ENCODE peak calls at places on chromosomes 5 and 9, in seven cellular contexts. H is DMS53; L is left colon; R is stimulated activated CD8-positive, alpha-beta memory T cell treated with anti-CD3 and anti-CD28 coated beads, Interleukin-4, amount 100 ng/mL, for 24 hours; A is activated T-cell treated with anti-CD3 and anti-CD28 coated beads, Interleukin-2, amount 50 U/mL, for 4 hours; F is RPMI8226; I is mesothelial cell of epicardium. U is an unnamed sample.

GRCh38 chr5:5788793-5789192 is 366.3 kb downstream of the ICE1 start:
- DNase-seq in H (no peak), L (no peak), R (no peak), I (no peak), F (no peak), A (no peak), U (no peak)

GRCh38 chr9:120935383-120935857 is 8.8 kb upstream of the TRAF1 start:
- DNase-seq in L (peak; percentile 94), H (peak; percentile 87), I (peak; percentile 96), A (no peak), R (no peak), F (peak; percentile 99), U (peak; percentile 93)

GRCh38 chr9:108130896-108131295 is 641.3 kb upstream of the KLF4 start:
- DNase-seq in R (no peak), I (no peak), A (no peak), F (no peak), L (no peak), H (peak; percentile 82), U (no peak)

GRCh38 chr9:73081979-73082657 is 69.5 kb upstream of the ANXA1 start:
- DNase-seq in H (peak; percentile 65), R (no peak), L (no peak), I (no peak), A (no peak), F (peak; percentile 27), U (peak; percentile 78)

GRCh38 chr5:40801771-40802562 is 3.8 kb upstream of the PRKAA1 start:
- DNase-seq in F (no peak), A (no peak), I (no peak), H (no peak), L (no peak), R (no peak), U (no peak)

GRCh38 chr5:108093186-108093585 is 288.7 kb downstream of the FBXL17 start:
- DNase-seq in R (no peak), A (no peak), L (no peak), F (no peak), I (no peak), H (peak; percentile 35), U (peak; percentile 10)

GRCh38 chr9:76433851-76434250 is 25.1 kb upstream of the GCNT1 start:
- DNase-seq in I (no peak), A (no peak), H (no peak), F (no peak), R (no peak), L (no peak), U (no peak)

GRCh38 chr9:69131682-69132081 is 42.4 kb upstream of the TJP2 start:
- DNase-seq in A (no peak), I (peak; percentile 37), F (no peak), H (no peak), R (no peak), L (no peak), U (no peak)

GRCh38 chr5:86837610-86838009 is 219.9 kb downstream of the COX7C start:
- DNase-seq in F (no peak), R (no peak), H (no peak), A (no peak), I (no peak), L (no peak), U (no peak)

GRCh38 chr9:128397831-128398230 is 22.8 kb upstream of the CERCAM start:
- DNase-seq in I (no peak), R (no peak), L (no peak), F (peak; percentile 54), H (peak; percentile 44), A (no peak), U (no peak)

GRCh38 chr9:134694368-134694665 is 52.7 kb downstream of the COL5A1 start:
- DNase-seq in A (no peak), F (peak; percentile 42), I (no peak), R (no peak), L (no peak), H (no peak), U (no peak)

GRCh38 chr5:126516133-126516532 is 78.9 kb downstream of the ALDH7A1 start:
- DNase-seq in R (no peak), H (peak; percentile 65), I (no peak), L (no peak), A (no peak), F (peak; percentile 9), U (no peak)

GRCh38 chr9:136090768-136091581 is 4.1 kb downstream of the NACC2 start:
- DNase-seq in R (no peak), H (no peak), A (no peak), I (no peak), F (peak; percentile 2), L (no peak), U (no peak)

GRCh38 chr5:102638912-102639652 is 116.0 kb upstream of the PAM start:
- DNase-seq in L (no peak), H (peak; percentile 10), A (no peak), I (no peak), R (no peak), F (no peak), U (peak; percentile 42)

GRCh38 chr5:35430381-35431162 is 187.1 kb upstream of the SPEF2 start:
- DNase-seq in A (no peak), H (peak; percentile 23), L (no peak), R (no peak), F (no peak), I (no peak), U (peak; percentile 68)

GRCh38 chr5:88158056-88158455 is 110.6 kb downstream of the TMEM161B start:
- DNase-seq in L (no peak), H (no peak), F (no peak), A (no peak), R (no peak), I (no peak), U (no peak)

GRCh38 chr9:93954436-93955355 is at the start of gene BARX1:
- DNase-seq in F (no peak), I (no peak), H (peak; percentile 69), R (no peak), L (no peak), A (no peak), U (no peak)

GRCh38 chr9:98488578-98489312 is 220.0 kb downstream of the GABBR2 start:
- DNase-seq in L (no peak), A (no peak), I (no peak), H (no peak), F (peak; percentile 6), R (no peak), U (no peak)

GRCh38 chr5:118952992-118953651 is 35.2 kb downstream of the DTWD2 start:
- DNase-seq in H (no peak), F (no peak), L (no peak), A (no peak), I (no peak), R (no peak), U (no peak)

GRCh38 chr9:77763566-77763965 is 115.4 kb upstream of the GNA14 start:
- DNase-seq in L (no peak), I (no peak), A (no peak), H (peak; percentile 85), R (no peak), F (no peak), U (peak; percentile 30)

GRCh38 chr5:168314735-168315411 is 23.4 kb downstream of the WWC1 start:
- DNase-seq in H (peak; percentile 90), L (peak; percentile 79), F (peak; percentile 1), R (no peak), A (no peak), I (no peak), U (peak; percentile 91)

GRCh38 chr5:143030349-143030748 is 260.2 kb downstream of the ARHGAP26 start:
- DNase-seq in I (no peak), H (no peak), L (no peak), A (peak; percentile 12), F (no peak), R (no peak), U (no peak)

GRCh38 chr5:14268236-14268701 is 125.1 kb downstream of the TRIO start:
- DNase-seq in A (no peak), H (peak; percentile 41), I (no peak), F (no peak), L (no peak), R (no peak), U (peak; percentile 75)

GRCh38 chr5:150484964-150485769 is 22.8 kb upstream of the NDST1 start:
- DNase-seq in H (peak; percentile 66), I (no peak), A (no peak), R (no peak), F (no peak), L (no peak), U (no peak)

GRCh38 chr5:94391996-94392395 is 226.4 kb downstream of the KIAA0825 start:
- DNase-seq in F (no peak), L (no peak), A (no peak), H (no peak), R (no peak), I (no peak), U (no peak)

U was measured in HT-29.